ENCODE peak calls at places on chromosomes 6 and 20, in nine cellular contexts. B, X, J, E, L, O, Z, V and M are unnamed samples.

GRCh38 chr6:166495487-166496314 is 90.8 kb downstream of the RAMACL start:
- DNase-seq in B (no peak), X (no peak), J (no peak), E (no peak), L (no peak), O (no peak), Z (no peak), V (no peak), M (no peak)

GRCh38 chr6:38776515-38776914 is 61.4 kb downstream of the DNAH8 start:
- DNase-seq in B (no peak), X (peak; percentile 16), J (peak; percentile 30), E (no peak), L (no peak), O (no peak), Z (peak; percentile 54), V (no peak), M (no peak)

GRCh38 chr20:58054082-58054481 is 174.4 kb downstream of the ANKRD60 start:
- DNase-seq in B (no peak), X (no peak), J (no peak), E (no peak), L (no peak), O (no peak), Z (no peak), V (no peak), M (no peak)

GRCh38 chr20:14583413-14583812 is 246.0 kb upstream of the FLRT3 start:
- DNase-seq in B (no peak), X (no peak), J (no peak), E (no peak), L (no peak), O (no peak), Z (peak; percentile 70), V (no peak), M (no peak)

GRCh38 chr6:53294095-53294494 is 54.7 kb downstream of the ELOVL5 start:
- DNase-seq in B (no peak), X (no peak), J (no peak), E (no peak), L (no peak), O (no peak), Z (no peak), V (no peak), M (peak; percentile 25)

GRCh38 chr6:106334646-106335448 is 9.3 kb upstream of the ATG5 start:
- DNase-seq in B (no peak), X (no peak), J (peak; percentile 12), E (no peak), L (peak; percentile 13), O (peak; percentile 52), Z (peak; percentile 65), V (peak; percentile 73), M (peak; percentile 70)

GRCh38 chr6:121093928-121094327 is 240.4 kb downstream of the TBC1D32 start:
- DNase-seq in B (no peak), X (peak; percentile 34), J (peak; percentile 65), E (no peak), L (no peak), O (no peak), Z (peak; percentile 42), V (no peak), M (peak; percentile 64)

GRCh38 chr6:25512560-25512959 is 139.5 kb upstream of the SCGN start:
- DNase-seq in B (no peak), X (no peak), J (no peak), E (no peak), L (no peak), O (no peak), Z (no peak), V (no peak), M (no peak)

GRCh38 chr6:83417880-83418663 is 12.8 kb downstream of the ME1 start:
- DNase-seq in B (no peak), X (peak; percentile 14), J (peak; percentile 31), E (peak; percentile 32), L (no peak), O (no peak), Z (peak; percentile 79), V (peak; percentile 51), M (peak; percentile 80)

GRCh38 chr6:26389349-26389799 is 6.5 kb downstream of the BTN2A2 start:
- DNase-seq in B (no peak), X (no peak), J (no peak), E (no peak), L (no peak), O (no peak), Z (peak; percentile 19), V (no peak), M (no peak)

GRCh38 chr6:45982280-45983036 is 33.2 kb downstream of the CLIC5 start:
- DNase-seq in B (no peak), X (no peak), J (no peak), E (no peak), L (no peak), O (no peak), Z (no peak), V (no peak), M (no peak)

GRCh38 chr6:42049116-42049809 is 1.1 kb upstream of the TAF8 start:
- DNase-seq in B (no peak), X (no peak), J (no peak), E (no peak), L (peak; percentile 24), O (peak; percentile 31), Z (no peak), V (peak; percentile 24), M (no peak)

GRCh38 chr6:167148997-167149396 is 8.8 kb downstream of the GPR31 start:
- DNase-seq in B (no peak), X (no peak), J (no peak), E (no peak), L (no peak), O (no peak), Z (no peak), V (no peak), M (no peak)

GRCh38 chr20:62739581-62740285 is 31.1 kb downstream of the NTSR1 start:
- DNase-seq in B (no peak), X (no peak), J (no peak), E (peak; percentile 20), L (peak; percentile 37), O (no peak), Z (peak; percentile 85), V (peak; percentile 59), M (peak; percentile 18)
- H3K4me3 ChIP-seq in B (no peak overlapping the region), X (no peak overlapping the region), J (no peak overlapping the region), E (peak overlapping the region; percentile 11), L (peak overlapping the region; percentile 17), O (no peak overlapping the region), Z (peak overlapping the region; percentile 12), V (no peak overlapping the region), M (no peak overlapping the region)

DNA sequence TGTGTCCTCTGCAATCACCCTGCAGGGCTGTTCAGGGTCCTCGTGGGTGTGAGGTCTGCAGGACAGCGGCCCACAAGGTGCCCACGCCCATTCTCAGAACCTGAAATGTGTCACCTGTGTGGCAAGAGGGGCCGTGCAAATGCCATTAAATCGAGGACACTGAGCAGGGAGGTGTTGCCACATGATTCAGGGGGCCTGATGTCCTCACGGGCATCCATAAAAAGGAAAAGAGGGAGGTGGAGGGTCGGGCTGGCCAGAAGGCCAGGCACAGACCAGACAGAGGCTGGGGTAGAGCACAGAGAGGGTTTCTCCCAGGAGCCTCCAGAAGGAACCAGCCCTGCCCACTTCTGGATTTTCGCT is 239.6 kb downstream of the ERMARD start:
- DNase-seq in B (no peak), X (no peak), J (no peak), E (no peak), L (no peak), O (no peak), Z (no peak), V (no peak), M (no peak)
- TF ChIP-seq CTCF in B (no peak), X (no peak), J (no peak), E (no peak), L (no peak), O (no peak), Z (no peak), V (no peak), M (no peak)

GRCh38 chr6:57134954-57135353 is 37.2 kb upstream of the BAG2 start:
- DNase-seq in B (no peak), X (no peak), J (no peak), E (no peak), L (no peak), O (no peak), Z (peak; percentile 10), V (no peak), M (no peak)

GRCh38 chr6:57127763-57128162 is 37.8 kb downstream of the ZNF451 start:
- DNase-seq in B (no peak), X (no peak), J (no peak), E (no peak), L (no peak), O (no peak), Z (no peak), V (no peak), M (no peak)

GRCh38 chr6:57135885-57136284 is 36.2 kb upstream of the BAG2 start:
- DNase-seq in B (no peak), X (no peak), J (no peak), E (no peak), L (no peak), O (no peak), Z (peak; percentile 48), V (no peak), M (no peak)

DNA sequence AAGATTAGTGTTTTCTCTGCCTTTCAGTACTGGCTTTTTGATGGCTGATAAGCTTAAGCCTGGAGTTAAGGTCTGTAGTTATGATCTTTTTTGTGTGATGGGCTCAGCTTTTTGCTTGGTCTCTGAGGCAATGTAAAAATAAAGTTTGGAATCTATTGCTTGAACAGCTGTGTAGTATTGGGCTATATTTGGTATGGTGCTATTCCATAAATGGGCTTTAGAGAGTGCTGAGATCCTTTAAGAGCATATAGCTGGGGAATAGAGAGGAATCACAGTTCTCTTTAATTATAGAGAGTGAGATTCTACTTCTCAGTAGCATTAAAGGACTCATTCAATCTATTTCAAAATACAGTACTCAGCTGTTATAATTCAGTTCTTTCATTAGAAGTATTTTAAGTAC is 40.8 kb downstream of the ZNF451 start:
- DNase-seq in B (no peak), X (no peak), J (no peak), E (no peak), L (no peak), O (no peak), Z (no peak), V (no peak), M (no peak)
- H3K4me3 ChIP-seq in B (no peak overlapping the region), X (no peak overlapping the region), J (no peak overlapping the region), E (no peak overlapping the region), L (no peak overlapping the region), O (no peak overlapping the region), Z (no peak overlapping the region), V (no peak overlapping the region), M (no peak overlapping the region)

GRCh38 chr20:50931048-50931305 is 260 bp downstream of the ADNP start:
- DNase-seq in B (no peak), X (no peak), J (no peak), E (no peak), L (no peak), O (no peak), Z (no peak), V (no peak), M (no peak)
- TF ChIP-seq CTCF in B (no peak), X (no peak), J (no peak), E (no peak), L (no peak), O (no peak), Z (no peak), V (no peak), M (no peak)

GRCh38 chr6:160030103-160030502 is 61.2 kb downstream of the IGF2R start:
- DNase-seq in B (no peak), X (peak; percentile 86), J (peak; percentile 96), E (no peak), L (peak; percentile 88), O (peak; percentile 91), Z (peak; percentile 97), V (no peak), M (peak; percentile 95)
- H3K4me3 ChIP-seq in B (no peak overlapping the region), X (peak overlapping the region; percentile 4), J (no peak overlapping the region), E (no peak overlapping the region), L (no peak overlapping the region), O (no peak overlapping the region), Z (no peak overlapping the region), V (no peak overlapping the region), M (no peak overlapping the region)